ENCODE peak calls at places on chromosomes 7 and 10, in four cellular contexts. One of them, this sample, is unnamed.

GRCh38 chr7:28020302-28020940 is 160.2 kb downstream of the JAZF1 start:
- DNase-seq in fibroblast of lung: peak
- DNase-seq in Calu3: peak
- DNase-seq in MM.1S: peak
- DNase-seq in this sample: no peak

GRCh38 chr7:138017992-138018391 is 16.1 kb upstream of the CREB3L2 start:
- DNase-seq in fibroblast of lung: no peak
- DNase-seq in Calu3: no peak
- DNase-seq in MM.1S: no peak
- DNase-seq in this sample: no peak

GRCh38 chr7:74253975-74254857 is at the start of gene RFC2:
- DNase-seq in fibroblast of lung: peak
- DNase-seq in Calu3: peak
- DNase-seq in MM.1S: peak
- DNase-seq in this sample: peak

GRCh38 chr7:149776848-149777407 is 3.5 kb upstream of the ZNF467 start:
- DNase-seq in fibroblast of lung: no peak
- DNase-seq in Calu3: no peak
- DNase-seq in MM.1S: no peak
- DNase-seq in this sample: no peak

GRCh38 chr7:102875700-102876192 is 37.1 kb upstream of the LRRC17 start:
- DNase-seq in fibroblast of lung: peak
- DNase-seq in Calu3: peak
- DNase-seq in MM.1S: no peak
- DNase-seq in this sample: peak

GRCh38 chr7:767941-768729 is 41.1 kb upstream of the PRKAR1B start:
- DNase-seq in fibroblast of lung: peak
- DNase-seq in Calu3: no peak
- DNase-seq in MM.1S: no peak
- DNase-seq in this sample: no peak

GRCh38 chr7:149284343-149284742 is 22.3 kb downstream of the ZNF783 start:
- DNase-seq in fibroblast of lung: no peak
- DNase-seq in Calu3: no peak
- DNase-seq in MM.1S: peak
- DNase-seq in this sample: no peak

GRCh38 chr7:143008007-143008901 is 18.7 kb downstream of the OR9A2 start:
- DNase-seq in fibroblast of lung: peak
- DNase-seq in Calu3: peak
- DNase-seq in MM.1S: peak
- DNase-seq in this sample: no peak

GRCh38 chr7:42700376-42701327 is 211.2 kb downstream of the C7orf25 start:
- DNase-seq in fibroblast of lung: peak
- DNase-seq in Calu3: no peak
- DNase-seq in MM.1S: no peak
- DNase-seq in this sample: no peak

GRCh38 chr7:13062596-13062995 is 375.2 kb downstream of the ARL4A start:
- DNase-seq in fibroblast of lung: no peak
- DNase-seq in Calu3: no peak
- DNase-seq in MM.1S: no peak
- DNase-seq in this sample: no peak

GRCh38 chr7:130960208-130960988 is 226.4 kb upstream of the KLF14 start:
- DNase-seq in fibroblast of lung: peak
- DNase-seq in Calu3: peak
- DNase-seq in MM.1S: peak
- DNase-seq in this sample: peak

GRCh38 chr10:89478085-89478738 is 57.2 kb downstream of the SLC16A12 start:
- DNase-seq in fibroblast of lung: no peak
- DNase-seq in Calu3: peak
- DNase-seq in MM.1S: peak
- DNase-seq in this sample: no peak

GRCh38 chr10:129956285-129956649 is 7.8 kb downstream of the EBF3 start:
- DNase-seq in fibroblast of lung: no peak
- DNase-seq in Calu3: no peak
- DNase-seq in MM.1S: no peak
- DNase-seq in this sample: no peak

GRCh38 chr10:129954916-129955315 is 9.2 kb downstream of the EBF3 start:
- DNase-seq in fibroblast of lung: no peak
- DNase-seq in Calu3: no peak
- DNase-seq in MM.1S: no peak
- DNase-seq in this sample: no peak

GRCh38 chr10:129953541-129954031 is 10.5 kb downstream of the EBF3 start:
- DNase-seq in fibroblast of lung: no peak
- DNase-seq in Calu3: no peak
- DNase-seq in MM.1S: no peak
- DNase-seq in this sample: no peak

GRCh38 chr10:129956902-129957673 is 7.0 kb downstream of the EBF3 start:
- DNase-seq in fibroblast of lung: no peak
- DNase-seq in Calu3: no peak
- DNase-seq in MM.1S: no peak
- DNase-seq in this sample: no peak

DNA sequence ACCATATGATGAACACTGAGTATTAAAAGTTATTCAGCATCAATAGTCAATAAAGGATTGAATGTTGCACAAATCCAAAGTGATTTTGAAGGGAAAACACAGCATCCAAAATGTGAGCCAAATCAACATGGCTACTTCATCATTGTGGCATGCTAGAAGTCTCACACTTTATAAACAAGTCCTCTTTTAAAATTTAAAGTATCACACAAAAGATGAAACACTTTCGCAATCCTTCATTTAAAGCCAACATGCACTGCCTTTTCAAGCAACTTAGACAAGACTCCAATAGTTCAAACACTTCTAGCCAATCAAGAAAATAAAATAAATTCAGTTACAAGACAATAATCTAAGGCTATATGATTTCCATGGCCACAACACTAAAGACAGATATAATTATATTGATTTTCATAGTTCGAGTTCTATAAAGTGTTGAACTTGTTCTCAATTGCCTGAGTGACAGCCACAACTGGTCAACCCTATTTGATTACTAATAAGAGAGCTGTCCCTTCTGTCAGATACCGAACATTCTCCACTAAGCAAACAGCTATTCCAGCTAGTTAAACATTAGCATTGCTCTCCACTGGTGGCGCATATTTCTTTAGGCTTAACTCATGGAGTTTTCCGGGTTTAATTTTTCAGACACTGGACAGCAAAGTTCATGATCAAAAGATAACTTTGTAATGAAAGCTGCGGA is 8.3 kb downstream of the EBF3 start:
- DNase-seq in fibroblast of lung: no peak
- DNase-seq in Calu3: peak
- DNase-seq in MM.1S: no peak
- DNase-seq in this sample: no peak
- TF ChIP-seq CTCF in fibroblast of lung: no peak
- TF ChIP-seq CTCF in Calu3: no peak
- TF ChIP-seq CTCF in MM.1S: no peak
- TF ChIP-seq CTCF in this sample: no peak

GRCh38 chr7:159153511-159153910 is 8.8 kb upstream of the VIPR2 start:
- DNase-seq in fibroblast of lung: no peak
- DNase-seq in Calu3: no peak
- DNase-seq in MM.1S: no peak
- DNase-seq in this sample: no peak

GRCh38 chr7:159155410-159155809 is 10.7 kb upstream of the VIPR2 start:
- DNase-seq in fibroblast of lung: no peak
- DNase-seq in Calu3: no peak
- DNase-seq in MM.1S: no peak
- DNase-seq in this sample: no peak

GRCh38 chr7:159151231-159151630 is 6.6 kb upstream of the VIPR2 start:
- DNase-seq in fibroblast of lung: no peak
- DNase-seq in Calu3: no peak
- DNase-seq in MM.1S: no peak
- DNase-seq in this sample: no peak

GRCh38 chr7:159154243-159154642 is 9.6 kb upstream of the VIPR2 start:
- DNase-seq in fibroblast of lung: no peak
- DNase-seq in Calu3: no peak
- DNase-seq in MM.1S: no peak
- DNase-seq in this sample: no peak

DNA sequence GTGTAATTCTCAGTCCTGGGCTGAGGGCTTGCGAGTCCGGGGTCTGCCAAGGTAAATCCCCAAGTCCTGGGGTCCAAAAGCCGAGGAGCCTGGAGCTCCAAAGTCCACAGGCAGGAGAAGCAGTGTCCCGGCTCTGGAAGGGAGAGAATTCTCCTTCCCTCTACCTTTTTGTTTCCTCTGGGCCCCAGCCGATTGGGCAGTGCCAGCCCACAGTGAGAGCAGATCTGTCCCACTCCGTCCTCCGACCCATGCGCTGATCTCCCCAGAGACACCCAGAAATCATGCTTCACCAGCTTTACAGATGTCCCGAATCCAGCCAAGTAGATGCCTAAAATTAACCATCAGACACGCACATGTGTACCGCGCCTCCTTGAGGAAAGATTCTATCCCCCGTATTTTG is 8.1 kb upstream of the VIPR2 start:
- DNase-seq in fibroblast of lung: no peak
- DNase-seq in Calu3: no peak
- DNase-seq in MM.1S: no peak
- DNase-seq in this sample: no peak
- TF ChIP-seq CTCF in fibroblast of lung: no peak
- TF ChIP-seq CTCF in Calu3: no peak
- TF ChIP-seq CTCF in MM.1S: no peak
- TF ChIP-seq CTCF in this sample: no peak

GRCh38 chr7:36129048-36129534 is 24.0 kb upstream of the EEPD1 start:
- DNase-seq in fibroblast of lung: peak
- DNase-seq in Calu3: peak
- DNase-seq in MM.1S: no peak
- DNase-seq in this sample: no peak

GRCh38 chr7:36128448-36129047 is 24.5 kb upstream of the EEPD1 start:
- DNase-seq in fibroblast of lung: peak
- DNase-seq in Calu3: peak
- DNase-seq in MM.1S: no peak
- DNase-seq in this sample: peak

GRCh38 chr7:36130236-36130945 is 22.7 kb upstream of the EEPD1 start:
- DNase-seq in fibroblast of lung: no peak
- DNase-seq in Calu3: no peak
- DNase-seq in MM.1S: no peak
- DNase-seq in this sample: no peak

GRCh38 chr7:36131026-36131425 is 22.0 kb upstream of the EEPD1 start:
- DNase-seq in fibroblast of lung: no peak
- DNase-seq in Calu3: no peak
- DNase-seq in MM.1S: no peak
- DNase-seq in this sample: no peak

DNA sequence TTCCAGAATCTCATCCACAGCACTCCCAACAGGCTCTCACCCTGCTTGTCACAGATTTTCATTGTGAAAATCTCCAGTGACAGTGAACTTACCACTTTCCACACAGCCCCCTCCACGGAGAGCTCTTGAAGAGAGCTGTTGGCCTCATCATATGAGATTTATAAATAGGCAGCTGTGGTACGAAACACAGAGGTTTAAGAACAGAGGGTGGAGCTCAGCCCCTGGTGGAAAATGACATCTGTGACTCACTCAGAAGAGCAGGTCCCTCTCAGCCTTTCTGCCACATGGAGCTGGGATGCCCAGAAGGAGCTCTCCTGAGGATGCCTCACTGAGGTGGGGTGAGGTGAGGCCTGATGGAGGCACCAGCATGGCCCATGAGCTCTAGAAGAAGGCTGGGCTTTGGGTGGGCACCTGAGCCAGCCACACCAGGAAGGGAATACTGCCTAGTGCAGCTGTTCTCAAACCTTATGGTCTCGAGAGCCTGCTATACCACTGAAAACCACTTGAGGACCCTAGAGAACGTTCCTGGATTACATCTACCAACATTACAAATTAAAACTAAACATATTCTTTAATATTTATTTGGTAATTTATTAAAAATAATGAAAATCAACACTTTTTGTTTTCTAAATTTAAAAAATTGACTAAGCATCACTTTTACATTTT is 25.8 kb upstream of the EEPD1 start:
- DNase-seq in fibroblast of lung: no peak
- DNase-seq in Calu3: no peak
- DNase-seq in MM.1S: no peak
- DNase-seq in this sample: no peak
- TF ChIP-seq CTCF in fibroblast of lung: no peak
- TF ChIP-seq CTCF in Calu3: no peak
- TF ChIP-seq CTCF in MM.1S: no peak
- TF ChIP-seq CTCF in this sample: no peak

DNA sequence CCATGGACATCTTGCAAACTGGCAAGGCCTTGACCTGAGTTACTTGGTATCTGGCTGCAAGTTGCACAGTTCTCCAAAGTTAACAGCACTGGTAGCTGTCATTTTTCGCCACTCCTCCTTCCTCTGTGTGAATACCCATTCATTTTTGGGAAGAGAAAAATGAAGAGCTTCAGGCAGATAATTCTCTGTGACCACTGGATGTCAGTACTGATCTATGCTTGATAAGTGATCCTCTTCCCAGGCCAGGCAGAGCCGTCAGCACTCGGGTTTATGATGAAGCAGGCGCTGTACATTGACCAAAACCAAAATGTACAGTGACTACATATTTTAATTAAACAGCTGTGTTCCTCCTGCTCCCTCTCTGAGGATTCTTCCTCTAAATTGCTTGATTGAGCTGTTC is 55.9 kb upstream of the PDZD8 start:
- DNase-seq in fibroblast of lung: no peak
- DNase-seq in Calu3: no peak
- DNase-seq in MM.1S: no peak
- DNase-seq in this sample: no peak
- TF ChIP-seq CTCF in fibroblast of lung: no peak
- TF ChIP-seq CTCF in Calu3: no peak
- TF ChIP-seq CTCF in MM.1S: no peak
- TF ChIP-seq CTCF in this sample: peak

GRCh38 chr10:62847433-62847832 is 31.3 kb upstream of the EGR2 start:
- DNase-seq in fibroblast of lung: no peak
- DNase-seq in Calu3: no peak
- DNase-seq in MM.1S: no peak
- DNase-seq in this sample: no peak

GRCh38 chr10:62851449-62851848 is 35.3 kb upstream of the EGR2 start:
- DNase-seq in fibroblast of lung: peak
- DNase-seq in Calu3: no peak
- DNase-seq in MM.1S: no peak
- DNase-seq in this sample: no peak

GRCh38 chr10:62852961-62853702 is 37.0 kb upstream of the EGR2 start:
- DNase-seq in fibroblast of lung: no peak
- DNase-seq in Calu3: no peak
- DNase-seq in MM.1S: peak
- DNase-seq in this sample: no peak

GRCh38 chr10:62853710-62854109 is 37.5 kb upstream of the EGR2 start:
- DNase-seq in fibroblast of lung: no peak
- DNase-seq in Calu3: no peak
- DNase-seq in MM.1S: no peak
- DNase-seq in this sample: no peak

GRCh38 chr10:62850646-62851045 is 34.5 kb upstream of the EGR2 start:
- DNase-seq in fibroblast of lung: no peak
- DNase-seq in Calu3: no peak
- DNase-seq in MM.1S: peak
- DNase-seq in this sample: no peak
- TF ChIP-seq CTCF in fibroblast of lung: no peak
- TF ChIP-seq CTCF in Calu3: no peak
- TF ChIP-seq CTCF in MM.1S: no peak
- TF ChIP-seq CTCF in this sample: no peak